ENCODE peak calls at places on chromosomes 5 and 9, in six cellular contexts. P, H, W, J, E and T are unnamed samples.

GRCh38 chr5:159038907-159039306 is 60.8 kb downstream of the EBF1 start:
- DNase-seq in P (no peak), H (no peak), W (no peak), J (no peak), E (no peak), T (no peak)

GRCh38 chr9:89359018-89359417 is 40.7 kb downstream of the SECISBP2 start:
- DNase-seq in P (no peak), H (no peak), W (peak), J (no peak), E (no peak), T (no peak)

GRCh38 chr5:60545526-60545925 is 154.4 kb downstream of the DEPDC1B start:
- DNase-seq in P (no peak), H (no peak), W (no peak), J (no peak), E (no peak), T (no peak)

GRCh38 chr9:133342083-133342406 is 5.9 kb downstream of the MED22 start:
- DNase-seq in P (no peak), H (no peak), W (no peak), J (peak), E (no peak), T (no peak)

GRCh38 chr5:170403675-170404074 is 14.5 kb upstream of the KCNMB1 start:
- DNase-seq in P (no peak), H (no peak), W (no peak), J (no peak), E (no peak), T (no peak)

GRCh38 chr9:86511614-86512360 is 157.6 kb upstream of the TUT7 start:
- DNase-seq in P (no peak), H (no peak), W (no peak), J (no peak), E (no peak), T (no peak)

GRCh38 chr5:94689871-94690270 is 71.4 kb downstream of the SLF1 start:
- DNase-seq in P (no peak), H (no peak), W (no peak), J (no peak), E (no peak), T (no peak)

GRCh38 chr9:16364347-16364746 is 506.1 kb downstream of the BNC2 start:
- DNase-seq in P (no peak), H (no peak), W (no peak), J (no peak), E (no peak), T (no peak)

GRCh38 chr5:93385665-93386064 is 195.4 kb downstream of the NR2F1-AS1 start:
- DNase-seq in P (no peak), H (no peak), W (no peak), J (no peak), E (no peak), T (no peak)

GRCh38 chr5:76733049-76733417 is 17.1 kb downstream of the F2R start:
- DNase-seq in P (no peak), H (no peak), W (no peak), J (no peak), E (peak), T (no peak)

GRCh38 chr5:168295574-168296201 is 4.2 kb downstream of the WWC1 start:
- DNase-seq in P (no peak), H (no peak), W (no peak), J (no peak), E (no peak), T (no peak)

GRCh38 chr5:96070625-96071246 is 109.1 kb upstream of the ELL2 start:
- DNase-seq in P (no peak), H (no peak), W (no peak), J (no peak), E (no peak), T (no peak)

DNA sequence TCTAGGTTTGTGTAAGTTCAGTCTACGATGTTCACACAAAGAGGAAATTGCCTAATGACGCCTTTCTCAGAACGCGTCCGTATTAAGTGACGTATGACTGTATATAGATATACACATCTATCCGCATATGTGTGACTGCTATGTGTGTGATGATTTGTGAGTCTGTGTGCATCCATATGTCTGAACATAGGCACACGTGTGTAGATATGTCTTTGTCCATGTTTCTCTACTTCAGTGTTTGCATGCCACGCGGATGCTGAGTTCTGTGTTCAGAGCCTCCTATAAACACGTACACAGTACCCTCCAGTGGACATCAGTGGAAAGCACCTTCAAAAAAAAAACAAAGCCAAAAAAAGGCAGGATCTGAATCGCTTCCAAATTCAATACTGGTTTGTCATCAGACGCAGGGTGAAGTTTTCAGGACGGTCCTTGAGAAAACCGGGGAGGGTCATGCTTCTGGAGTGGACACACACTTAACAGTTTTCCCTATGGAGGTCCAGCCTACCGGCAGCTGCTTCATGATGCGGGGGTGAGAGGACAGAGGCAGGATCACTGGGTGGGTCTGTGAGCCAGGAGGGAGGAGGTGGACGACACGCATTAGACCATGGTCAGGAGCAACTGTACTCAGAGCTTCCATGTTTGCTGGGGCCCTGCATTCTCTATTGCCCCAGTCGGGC is 29.5 kb upstream of the ALDH1B1 start:
- DNase-seq in P (peak), H (no peak), W (no peak), J (peak), E (no peak), T (no peak)
- TF ChIP-seq CTCF in P (peak), H (peak), W (no peak), J (peak), E (peak), T (peak)

GRCh38 chr5:62327627-62328026 is 21.6 kb downstream of the KIF2A start:
- DNase-seq in P (no peak), H (no peak), W (no peak), J (no peak), E (no peak), T (no peak)
- TF ChIP-seq CTCF in P (no peak), H (no peak), W (no peak), J (no peak), E (no peak), T (no peak)

GRCh38 chr9:77488439-77489126 is 159.5 kb downstream of the GNA14 start:
- DNase-seq in P (no peak), H (no peak), W (no peak), J (no peak), E (no peak), T (no peak)
- TF ChIP-seq CTCF in P (no peak), H (no peak), W (no peak), J (no peak), E (peak), T (no peak)

DNA sequence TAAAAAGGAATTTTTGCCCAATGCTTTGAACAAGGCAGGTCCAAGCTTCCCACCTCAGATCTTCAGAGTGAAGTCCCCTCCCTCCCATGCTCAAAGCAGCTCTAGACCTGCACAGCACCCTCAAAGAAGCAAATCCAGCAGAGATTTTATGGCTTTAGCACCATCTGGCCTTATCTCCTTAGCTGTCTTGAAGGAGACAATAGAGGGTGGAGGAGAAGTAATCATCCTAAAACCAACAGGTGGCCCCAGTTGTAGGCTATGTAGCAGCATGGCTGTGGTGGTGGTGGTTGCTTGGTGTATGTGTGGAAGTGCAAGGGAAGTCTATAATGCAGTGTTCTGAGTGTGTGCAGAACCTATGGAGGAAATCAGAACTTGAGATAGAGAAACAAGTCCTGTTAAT is 140.1 kb downstream of the GRIA1 start:
- DNase-seq in P (no peak), H (no peak), W (no peak), J (no peak), E (no peak), T (no peak)
- TF ChIP-seq CTCF in P (no peak), H (no peak), W (no peak), J (no peak), E (no peak), T (no peak)

DNA sequence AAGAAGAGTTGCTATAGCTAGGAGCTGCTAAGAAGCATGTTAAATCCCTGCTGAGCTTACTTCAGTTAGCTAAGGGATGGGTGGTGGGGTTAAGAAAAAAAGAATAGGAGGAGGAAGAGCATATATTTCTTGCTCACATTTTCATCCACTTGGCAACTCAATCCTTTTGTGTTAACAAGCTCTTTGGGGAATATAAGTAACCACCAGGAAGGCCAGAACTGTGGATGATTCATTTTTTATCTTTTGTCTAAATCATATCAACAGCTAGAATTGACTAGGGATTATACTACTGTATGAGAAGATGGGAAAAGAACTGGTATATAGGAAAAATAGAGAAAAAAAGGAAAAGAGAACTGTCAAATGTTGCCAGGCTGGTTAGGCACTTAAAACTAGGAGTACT is 555.3 kb upstream of the ARRDC3 start:
- DNase-seq in P (no peak), H (no peak), W (no peak), J (no peak), E (no peak), T (no peak)
- TF ChIP-seq CTCF in P (no peak), H (no peak), W (no peak), J (no peak), E (no peak), T (no peak)

GRCh38 chr5:1133108-1133507 is 21.2 kb upstream of the SLC12A7 start:
- DNase-seq in P (no peak), H (no peak), W (no peak), J (no peak), E (no peak), T (no peak)

GRCh38 chr5:1132570-1132969 is 20.7 kb upstream of the SLC12A7 start:
- DNase-seq in P (no peak), H (no peak), W (no peak), J (no peak), E (no peak), T (no peak)

GRCh38 chr5:1133510-1134255 is 21.8 kb upstream of the SLC12A7 start:
- DNase-seq in P (no peak), H (no peak), W (no peak), J (no peak), E (no peak), T (no peak)

GRCh38 chr5:1135696-1136525 is 24.0 kb upstream of the SLC12A7 start:
- DNase-seq in P (no peak), H (no peak), W (no peak), J (no peak), E (no peak), T (no peak)

GRCh38 chr5:1134478-1134877 is 22.6 kb upstream of the SLC12A7 start:
- DNase-seq in P (no peak), H (no peak), W (no peak), J (no peak), E (no peak), T (no peak)
- TF ChIP-seq CTCF in P (no peak), H (no peak), W (no peak), J (no peak), E (no peak), T (no peak)

DNA sequence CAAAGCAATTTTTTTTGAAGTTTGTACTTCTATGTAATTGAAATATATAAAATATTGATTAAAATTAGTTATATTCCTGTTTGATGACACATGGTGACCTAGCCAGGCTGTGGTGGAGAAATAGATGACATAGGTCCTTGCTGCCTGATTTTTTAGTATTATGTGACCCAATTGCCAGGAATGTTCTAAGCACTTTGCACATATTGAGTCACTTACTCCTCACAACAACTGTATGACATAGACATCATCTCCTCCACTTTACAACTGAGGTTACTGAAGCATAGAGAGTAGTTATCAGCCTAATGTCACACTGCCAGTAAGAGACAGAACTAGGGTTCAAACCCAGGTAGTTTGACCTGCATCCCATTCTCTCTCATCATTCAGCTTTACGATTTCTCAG is 26.2 kb upstream of the SNX18 start:
- DNase-seq in P (no peak), H (no peak), W (no peak), J (no peak), E (no peak), T (no peak)
- TF ChIP-seq CTCF in P (no peak), H (no peak), W (no peak), J (no peak), E (no peak), T (no peak)

DNA sequence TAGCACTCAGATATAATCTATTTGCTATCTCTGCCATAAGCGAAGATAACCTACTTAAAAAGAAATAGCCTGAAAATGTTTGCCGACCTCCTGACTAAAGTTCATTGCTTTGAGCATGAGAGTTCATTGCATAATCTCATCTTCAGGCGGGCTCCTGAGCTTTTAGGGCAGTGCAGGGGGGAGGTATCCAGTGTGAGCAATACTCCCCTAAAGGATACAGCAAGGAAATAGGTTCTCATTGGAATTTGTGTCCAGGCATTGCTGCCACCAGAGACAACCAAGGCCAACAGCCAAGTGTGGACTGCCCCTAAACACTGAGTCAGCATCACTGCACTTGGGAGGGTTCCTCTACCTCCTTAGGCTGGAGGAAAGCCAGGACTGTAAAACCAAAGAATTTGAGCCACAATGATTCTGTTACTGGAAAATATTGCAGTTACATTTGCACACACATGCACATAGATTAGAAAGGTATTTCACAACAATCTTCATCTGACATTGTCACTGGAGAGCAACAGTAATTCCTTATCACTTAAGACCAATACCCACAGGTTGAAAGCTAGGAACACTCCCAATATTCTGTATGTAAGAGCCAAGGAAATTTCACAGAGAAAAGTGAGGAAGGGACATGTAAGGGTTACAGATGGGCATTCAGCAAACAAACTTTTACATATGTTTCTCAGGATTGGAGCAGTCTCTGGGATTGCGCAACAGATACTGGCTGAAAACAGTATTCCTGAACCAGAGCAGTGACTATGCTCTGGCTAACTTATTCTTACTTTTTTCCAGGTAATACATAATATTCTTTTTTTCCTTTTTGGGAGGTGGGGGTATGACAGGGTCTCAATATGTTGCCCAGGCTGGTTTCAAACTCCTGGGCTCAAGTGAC is 98.6 kb upstream of the TLE1 start:
- DNase-seq in P (no peak), H (no peak), W (no peak), J (no peak), E (no peak), T (peak)
- TF ChIP-seq CTCF in P (no peak), H (no peak), W (no peak), J (no peak), E (no peak), T (no peak)

GRCh38 chr9:106717686-106718085 is 145.3 kb upstream of the ZNF462 start:
- DNase-seq in P (no peak), H (no peak), W (no peak), J (no peak), E (no peak), T (no peak)
- TF ChIP-seq CTCF in P (no peak), H (no peak), W (no peak), J (no peak), E (no peak), T (no peak)